ENCODE peak calls at places on chromosomes 5 and 9, in ten cellular contexts. One of them, this sample, is unnamed.

GRCh38 chr5:181047921-181048320 is 7.9 kb downstream of the BTNL9 start:
- DNase-seq in foreskin fibroblast: no peak
- DNase-seq in astrocyte: no peak
- DNase-seq in CD8-positive, alpha-beta T cell: no peak
- DNase-seq in thoracic aorta: no peak
- DNase-seq in ovary: no peak
- DNase-seq in mammary epithelial cell: no peak
- DNase-seq in upper lobe of left lung: no peak
- DNase-seq in AG09309: no peak
- DNase-seq in cardiac fibroblast: no peak
- DNase-seq in this sample: no peak

GRCh38 chr5:180098526-180098925 is 27.0 kb upstream of the RNF130 start:
- DNase-seq in foreskin fibroblast: no peak
- DNase-seq in astrocyte: no peak
- DNase-seq in CD8-positive, alpha-beta T cell: no peak
- DNase-seq in thoracic aorta: no peak
- DNase-seq in ovary: no peak
- DNase-seq in mammary epithelial cell: no peak
- DNase-seq in upper lobe of left lung: no peak
- DNase-seq in AG09309: no peak
- DNase-seq in cardiac fibroblast: no peak
- DNase-seq in this sample: no peak

GRCh38 chr9:123336959-123337358 is 19.0 kb upstream of the CRB2 start:
- DNase-seq in foreskin fibroblast: no peak
- DNase-seq in astrocyte: no peak
- DNase-seq in CD8-positive, alpha-beta T cell: no peak
- DNase-seq in thoracic aorta: no peak
- DNase-seq in ovary: no peak
- DNase-seq in mammary epithelial cell: no peak
- DNase-seq in upper lobe of left lung: no peak
- DNase-seq in AG09309: no peak
- DNase-seq in cardiac fibroblast: no peak
- DNase-seq in this sample: no peak

GRCh38 chr9:85332487-85332886 is 409.3 kb downstream of the AGTPBP1 start:
- DNase-seq in foreskin fibroblast: no peak
- DNase-seq in astrocyte: no peak
- DNase-seq in CD8-positive, alpha-beta T cell: no peak
- DNase-seq in thoracic aorta: no peak
- DNase-seq in ovary: no peak
- DNase-seq in mammary epithelial cell: no peak
- DNase-seq in upper lobe of left lung: no peak
- DNase-seq in AG09309: no peak
- DNase-seq in cardiac fibroblast: no peak
- DNase-seq in this sample: no peak

GRCh38 chr9:136694163-136694864 is 7.1 kb upstream of the AGPAT2 start:
- DNase-seq in foreskin fibroblast: peak; percentile 69
- DNase-seq in astrocyte: no peak
- DNase-seq in CD8-positive, alpha-beta T cell: no peak
- DNase-seq in thoracic aorta: no peak
- DNase-seq in ovary: no peak
- DNase-seq in mammary epithelial cell: peak; percentile 37
- DNase-seq in upper lobe of left lung: peak; percentile 78
- DNase-seq in AG09309: no peak
- DNase-seq in cardiac fibroblast: peak; percentile 52
- DNase-seq in this sample: no peak

GRCh38 chr5:125549322-125549871 is 803.0 kb upstream of the ZNF608 start:
- DNase-seq in foreskin fibroblast: peak; percentile 62
- DNase-seq in astrocyte: peak; percentile 24
- DNase-seq in CD8-positive, alpha-beta T cell: no peak
- DNase-seq in thoracic aorta: no peak
- DNase-seq in ovary: no peak
- DNase-seq in mammary epithelial cell: no peak
- DNase-seq in upper lobe of left lung: no peak
- DNase-seq in AG09309: no peak
- DNase-seq in cardiac fibroblast: peak; percentile 57
- DNase-seq in this sample: no peak

GRCh38 chr5:99607124-99607523 is 678.3 kb upstream of the CHD1 start:
- DNase-seq in foreskin fibroblast: no peak
- DNase-seq in astrocyte: no peak
- DNase-seq in CD8-positive, alpha-beta T cell: no peak
- DNase-seq in thoracic aorta: no peak
- DNase-seq in ovary: no peak
- DNase-seq in mammary epithelial cell: no peak
- DNase-seq in upper lobe of left lung: no peak
- DNase-seq in AG09309: no peak
- DNase-seq in cardiac fibroblast: no peak
- DNase-seq in this sample: no peak

GRCh38 chr5:54868511-54869483 is 116.6 kb downstream of the ESM1 start:
- DNase-seq in foreskin fibroblast: no peak
- DNase-seq in astrocyte: no peak
- DNase-seq in CD8-positive, alpha-beta T cell: no peak
- DNase-seq in thoracic aorta: no peak
- DNase-seq in ovary: no peak
- DNase-seq in mammary epithelial cell: no peak
- DNase-seq in upper lobe of left lung: no peak
- DNase-seq in AG09309: no peak
- DNase-seq in cardiac fibroblast: no peak
- DNase-seq in this sample: no peak

GRCh38 chr5:1291611-1292080 is 3.2 kb downstream of the TERT start:
- DNase-seq in foreskin fibroblast: no peak
- DNase-seq in astrocyte: no peak
- DNase-seq in CD8-positive, alpha-beta T cell: no peak
- DNase-seq in thoracic aorta: no peak
- DNase-seq in ovary: no peak
- DNase-seq in mammary epithelial cell: no peak
- DNase-seq in upper lobe of left lung: no peak
- DNase-seq in AG09309: no peak
- DNase-seq in cardiac fibroblast: no peak
- DNase-seq in this sample: no peak

GRCh38 chr5:1292846-1293415 is 1.9 kb downstream of the TERT start:
- DNase-seq in foreskin fibroblast: no peak
- DNase-seq in astrocyte: no peak
- DNase-seq in CD8-positive, alpha-beta T cell: no peak
- DNase-seq in thoracic aorta: no peak
- DNase-seq in ovary: no peak
- DNase-seq in mammary epithelial cell: no peak
- DNase-seq in upper lobe of left lung: no peak
- DNase-seq in AG09309: no peak
- DNase-seq in cardiac fibroblast: no peak
- DNase-seq in this sample: no peak

GRCh38 chr5:1293416-1293996 is 1.4 kb downstream of the TERT start:
- DNase-seq in foreskin fibroblast: no peak
- DNase-seq in astrocyte: no peak
- DNase-seq in CD8-positive, alpha-beta T cell: no peak
- DNase-seq in thoracic aorta: no peak
- DNase-seq in ovary: no peak
- DNase-seq in mammary epithelial cell: no peak
- DNase-seq in upper lobe of left lung: no peak
- DNase-seq in AG09309: no peak
- DNase-seq in cardiac fibroblast: no peak
- DNase-seq in this sample: no peak

GRCh38 chr5:1293997-1294838 is 650 bp downstream of the TERT start:
- DNase-seq in foreskin fibroblast: no peak
- DNase-seq in astrocyte: no peak
- DNase-seq in CD8-positive, alpha-beta T cell: no peak
- DNase-seq in thoracic aorta: no peak
- DNase-seq in ovary: no peak
- DNase-seq in mammary epithelial cell: no peak
- DNase-seq in upper lobe of left lung: no peak
- DNase-seq in AG09309: no peak
- DNase-seq in cardiac fibroblast: no peak
- DNase-seq in this sample: no peak

DNA sequence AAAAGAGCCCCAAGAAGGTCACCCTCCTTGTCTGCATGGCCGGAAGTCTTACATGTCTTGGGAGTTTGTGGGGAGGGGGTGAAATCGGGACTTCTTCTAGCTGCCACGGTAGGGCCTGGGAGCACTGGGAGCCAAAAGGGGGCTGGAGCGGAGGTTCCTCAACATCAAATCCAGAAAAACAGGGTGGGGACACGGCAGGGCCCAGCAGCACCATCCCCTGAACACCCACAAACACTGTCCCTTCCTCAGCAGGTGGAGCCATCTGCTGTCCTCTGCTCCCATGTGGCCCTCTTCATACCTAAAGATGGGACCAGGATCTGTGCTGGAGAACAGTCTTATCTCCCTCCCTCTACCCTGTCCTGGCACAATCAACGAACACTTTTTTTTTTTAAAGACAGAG is 2.7 kb downstream of the TERT start:
- DNase-seq in foreskin fibroblast: no peak
- DNase-seq in astrocyte: no peak
- DNase-seq in CD8-positive, alpha-beta T cell: no peak
- DNase-seq in thoracic aorta: no peak
- DNase-seq in ovary: no peak
- DNase-seq in mammary epithelial cell: no peak
- DNase-seq in upper lobe of left lung: no peak
- DNase-seq in AG09309: no peak
- DNase-seq in cardiac fibroblast: no peak
- DNase-seq in this sample: no peak
- H3K4me3 ChIP-seq in foreskin fibroblast: no peak overlapping the region
- H3K4me3 ChIP-seq in astrocyte: no peak overlapping the region
- H3K4me3 ChIP-seq in CD8-positive, alpha-beta T cell: no peak overlapping the region
- H3K4me3 ChIP-seq in thoracic aorta: no peak overlapping the region
- H3K4me3 ChIP-seq in ovary: no peak overlapping the region
- H3K4me3 ChIP-seq in mammary epithelial cell: no peak overlapping the region
- H3K4me3 ChIP-seq in upper lobe of left lung: no peak overlapping the region
- H3K4me3 ChIP-seq in AG09309: no peak overlapping the region
- H3K4me3 ChIP-seq in cardiac fibroblast: no peak overlapping the region
- H3K4me3 ChIP-seq in this sample: no peak overlapping the region

DNA sequence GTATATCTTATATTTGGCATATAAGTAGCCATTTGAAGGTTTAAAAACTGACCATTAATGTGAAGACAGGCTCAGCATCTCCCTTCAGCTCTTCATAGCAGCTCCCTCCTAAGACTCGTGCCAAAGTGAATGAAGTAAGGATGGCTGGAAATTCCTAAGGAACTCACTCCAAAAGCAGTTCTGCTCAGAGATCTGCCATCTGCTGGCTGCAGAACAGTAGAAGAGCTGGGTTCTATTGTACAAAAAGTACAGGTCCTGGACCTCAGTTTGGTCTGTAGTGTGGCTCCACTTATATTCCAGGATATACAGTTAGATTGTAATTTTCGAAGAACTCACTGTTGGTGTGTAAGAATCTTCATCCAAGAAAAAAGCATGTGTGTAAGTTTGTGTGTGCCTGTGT is 104.9 kb upstream of the RUSC2 start:
- DNase-seq in foreskin fibroblast: peak; percentile 83
- DNase-seq in astrocyte: peak; percentile 41
- DNase-seq in CD8-positive, alpha-beta T cell: no peak
- DNase-seq in thoracic aorta: no peak
- DNase-seq in ovary: no peak
- DNase-seq in mammary epithelial cell: peak; percentile 14
- DNase-seq in upper lobe of left lung: no peak
- DNase-seq in AG09309: peak; percentile 63
- DNase-seq in cardiac fibroblast: peak; percentile 76
- DNase-seq in this sample: peak; percentile 34
- TF ChIP-seq CTCF in foreskin fibroblast: peak; percentile 64
- TF ChIP-seq CTCF in astrocyte: peak; percentile 47
- TF ChIP-seq CTCF in CD8-positive, alpha-beta T cell: no peak
- TF ChIP-seq CTCF in thoracic aorta: peak; percentile 44
- TF ChIP-seq CTCF in ovary: no peak
- TF ChIP-seq CTCF in mammary epithelial cell: peak; percentile 34
- TF ChIP-seq CTCF in upper lobe of left lung: no peak
- TF ChIP-seq CTCF in AG09309: peak; percentile 73
- TF ChIP-seq CTCF in cardiac fibroblast: peak; percentile 57
- TF ChIP-seq CTCF in this sample: peak; percentile 57

GRCh38 chr9:38091310-38092199 is 22.5 kb upstream of the SHB start:
- DNase-seq in foreskin fibroblast: no peak
- DNase-seq in astrocyte: no peak
- DNase-seq in CD8-positive, alpha-beta T cell: no peak
- DNase-seq in thoracic aorta: no peak
- DNase-seq in ovary: no peak
- DNase-seq in mammary epithelial cell: no peak
- DNase-seq in upper lobe of left lung: no peak
- DNase-seq in AG09309: no peak
- DNase-seq in cardiac fibroblast: no peak
- DNase-seq in this sample: no peak

GRCh38 chr9:38092200-38092524 is 23.1 kb upstream of the SHB start:
- DNase-seq in foreskin fibroblast: no peak
- DNase-seq in astrocyte: no peak
- DNase-seq in CD8-positive, alpha-beta T cell: no peak
- DNase-seq in thoracic aorta: no peak
- DNase-seq in ovary: no peak
- DNase-seq in mammary epithelial cell: no peak
- DNase-seq in upper lobe of left lung: no peak
- DNase-seq in AG09309: no peak
- DNase-seq in cardiac fibroblast: no peak
- DNase-seq in this sample: no peak

GRCh38 chr9:38089387-38090165 is 20.5 kb upstream of the SHB start:
- DNase-seq in foreskin fibroblast: no peak
- DNase-seq in astrocyte: no peak
- DNase-seq in CD8-positive, alpha-beta T cell: no peak
- DNase-seq in thoracic aorta: no peak
- DNase-seq in ovary: no peak
- DNase-seq in mammary epithelial cell: no peak
- DNase-seq in upper lobe of left lung: no peak
- DNase-seq in AG09309: no peak
- DNase-seq in cardiac fibroblast: no peak
- DNase-seq in this sample: no peak

GRCh38 chr9:38087934-38088925 is 19.2 kb upstream of the SHB start:
- DNase-seq in foreskin fibroblast: peak; percentile 68
- DNase-seq in astrocyte: no peak
- DNase-seq in CD8-positive, alpha-beta T cell: peak; percentile 53
- DNase-seq in thoracic aorta: peak; percentile 38
- DNase-seq in ovary: peak; percentile 76
- DNase-seq in mammary epithelial cell: peak; percentile 32
- DNase-seq in upper lobe of left lung: peak; percentile 79
- DNase-seq in AG09309: no peak
- DNase-seq in cardiac fibroblast: peak; percentile 50
- DNase-seq in this sample: no peak

DNA sequence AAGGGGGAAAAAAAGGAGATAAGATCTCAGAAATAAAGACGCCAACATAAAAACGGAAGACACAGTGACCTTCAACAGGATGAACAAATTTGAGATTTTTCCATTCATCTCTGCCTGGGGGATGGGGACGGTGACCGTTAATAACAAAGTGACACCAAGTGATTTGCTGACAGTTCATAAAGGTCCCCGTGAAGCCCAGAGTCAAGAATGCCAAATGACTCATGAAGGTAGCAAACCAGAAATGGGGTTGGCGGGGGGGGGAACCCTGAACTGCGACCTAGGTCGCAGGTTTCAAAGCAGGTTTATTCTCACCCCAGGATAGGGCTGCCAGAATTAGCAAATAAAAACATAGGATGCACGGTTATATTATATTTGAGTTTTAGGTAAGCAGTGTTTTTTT is 21.1 kb upstream of the SHB start:
- DNase-seq in foreskin fibroblast: no peak
- DNase-seq in astrocyte: no peak
- DNase-seq in CD8-positive, alpha-beta T cell: no peak
- DNase-seq in thoracic aorta: no peak
- DNase-seq in ovary: no peak
- DNase-seq in mammary epithelial cell: no peak
- DNase-seq in upper lobe of left lung: no peak
- DNase-seq in AG09309: no peak
- DNase-seq in cardiac fibroblast: no peak
- DNase-seq in this sample: no peak
- H3K4me3 ChIP-seq in foreskin fibroblast: no peak overlapping the region
- H3K4me3 ChIP-seq in astrocyte: no peak overlapping the region
- H3K4me3 ChIP-seq in CD8-positive, alpha-beta T cell: no peak overlapping the region
- H3K4me3 ChIP-seq in thoracic aorta: no peak overlapping the region
- H3K4me3 ChIP-seq in ovary: no peak overlapping the region
- H3K4me3 ChIP-seq in mammary epithelial cell: no peak overlapping the region
- H3K4me3 ChIP-seq in upper lobe of left lung: no peak overlapping the region
- H3K4me3 ChIP-seq in AG09309: no peak overlapping the region
- H3K4me3 ChIP-seq in cardiac fibroblast: no peak overlapping the region
- H3K4me3 ChIP-seq in this sample: no peak overlapping the region

DNA sequence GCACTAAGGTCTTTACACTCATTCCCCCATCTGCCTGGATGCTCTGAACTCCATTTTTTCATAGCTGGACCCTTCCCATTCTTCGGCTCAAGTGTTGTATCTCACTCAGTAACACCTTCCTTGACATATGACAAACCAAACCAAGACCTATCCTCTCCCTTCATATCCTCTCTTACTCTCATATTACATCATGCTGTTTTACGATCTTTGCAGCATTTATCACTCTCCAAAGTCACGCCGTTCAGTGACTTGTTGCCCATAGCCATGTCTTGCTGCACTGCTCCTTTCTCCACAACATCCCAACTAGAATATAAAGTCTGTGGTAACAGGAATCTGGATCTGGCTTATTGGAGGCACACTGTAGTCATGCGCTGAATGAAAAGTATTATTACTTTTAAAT is 923.6 kb upstream of the DMAC1 start:
- DNase-seq in foreskin fibroblast: no peak
- DNase-seq in astrocyte: no peak
- DNase-seq in CD8-positive, alpha-beta T cell: no peak
- DNase-seq in thoracic aorta: no peak
- DNase-seq in ovary: no peak
- DNase-seq in mammary epithelial cell: no peak
- DNase-seq in upper lobe of left lung: no peak
- DNase-seq in AG09309: no peak
- DNase-seq in cardiac fibroblast: no peak
- DNase-seq in this sample: no peak
- TF ChIP-seq CTCF in foreskin fibroblast: no peak
- TF ChIP-seq CTCF in astrocyte: no peak
- TF ChIP-seq CTCF in CD8-positive, alpha-beta T cell: no peak
- TF ChIP-seq CTCF in thoracic aorta: no peak
- TF ChIP-seq CTCF in ovary: no peak
- TF ChIP-seq CTCF in mammary epithelial cell: no peak
- TF ChIP-seq CTCF in upper lobe of left lung: no peak
- TF ChIP-seq CTCF in AG09309: no peak
- TF ChIP-seq CTCF in cardiac fibroblast: no peak
- TF ChIP-seq CTCF in this sample: no peak